ENCODE peak calls at places on chromosomes 3 and 15, in seven cellular contexts. One of them, this sample, is unnamed.

GRCh38 chr3:4809970-4810369 is 169.3 kb upstream of the BHLHE40 start:
- DNase-seq in neuronal stem cell: no peak
- DNase-seq in IMR-90: no peak
- DNase-seq in H9: no peak
- DNase-seq in mesendoderm: no peak
- DNase-seq in mesenchymal stem cell: no peak
- DNase-seq in H1: no peak
- DNase-seq in this sample: no peak

GRCh38 chr3:136919799-136920580 is 37.8 kb upstream of the IL20RB start:
- DNase-seq in neuronal stem cell: no peak
- DNase-seq in IMR-90: no peak
- DNase-seq in H9: no peak
- DNase-seq in mesendoderm: peak
- DNase-seq in mesenchymal stem cell: no peak
- DNase-seq in H1: no peak
- DNase-seq in this sample: no peak

GRCh38 chr3:168581718-168582332 is 486.1 kb upstream of the GOLIM4 start:
- DNase-seq in neuronal stem cell: no peak
- DNase-seq in IMR-90: no peak
- DNase-seq in H9: peak
- DNase-seq in mesendoderm: peak
- DNase-seq in mesenchymal stem cell: no peak
- DNase-seq in H1: no peak
- DNase-seq in this sample: no peak

GRCh38 chr3:183518446-183519185 is 36.9 kb downstream of the KLHL6 start:
- DNase-seq in neuronal stem cell: peak
- DNase-seq in IMR-90: no peak
- DNase-seq in H9: no peak
- DNase-seq in mesendoderm: peak
- DNase-seq in mesenchymal stem cell: no peak
- DNase-seq in H1: no peak
- DNase-seq in this sample: no peak

GRCh38 chr15:49035825-49036224 is 10.4 kb downstream of the SECISBP2L start:
- DNase-seq in neuronal stem cell: no peak
- DNase-seq in IMR-90: no peak
- DNase-seq in H9: no peak
- DNase-seq in mesendoderm: no peak
- DNase-seq in mesenchymal stem cell: no peak
- DNase-seq in H1: no peak
- DNase-seq in this sample: no peak

GRCh38 chr15:36371509-36371908 is 207.9 kb upstream of the CDIN1 start:
- DNase-seq in neuronal stem cell: no peak
- DNase-seq in IMR-90: peak
- DNase-seq in H9: no peak
- DNase-seq in mesendoderm: no peak
- DNase-seq in mesenchymal stem cell: peak
- DNase-seq in H1: no peak
- DNase-seq in this sample: no peak

GRCh38 chr15:83943849-83944404 is 290.0 kb downstream of the ADAMTSL3 start:
- DNase-seq in neuronal stem cell: no peak
- DNase-seq in IMR-90: peak
- DNase-seq in H9: no peak
- DNase-seq in mesendoderm: no peak
- DNase-seq in mesenchymal stem cell: no peak
- DNase-seq in H1: no peak
- DNase-seq in this sample: peak

GRCh38 chr15:25057574-25057973 is 102.8 kb downstream of the SNRPN start:
- DNase-seq in neuronal stem cell: no peak
- DNase-seq in IMR-90: no peak
- DNase-seq in H9: peak
- DNase-seq in mesendoderm: no peak
- DNase-seq in mesenchymal stem cell: no peak
- DNase-seq in H1: no peak
- DNase-seq in this sample: no peak

GRCh38 chr3:144096016-144096415 is 124.4 kb downstream of the DIPK2A start:
- DNase-seq in neuronal stem cell: no peak
- DNase-seq in IMR-90: no peak
- DNase-seq in H9: no peak
- DNase-seq in mesendoderm: no peak
- DNase-seq in mesenchymal stem cell: no peak
- DNase-seq in H1: no peak
- DNase-seq in this sample: no peak

GRCh38 chr3:72820405-72820804 is 27.8 kb downstream of the SHQ1 start:
- DNase-seq in neuronal stem cell: no peak
- DNase-seq in IMR-90: peak
- DNase-seq in H9: no peak
- DNase-seq in mesendoderm: no peak
- DNase-seq in mesenchymal stem cell: peak
- DNase-seq in H1: no peak
- DNase-seq in this sample: no peak

GRCh38 chr3:185420762-185421161 is 57.8 kb downstream of the MAP3K13 start:
- DNase-seq in neuronal stem cell: no peak
- DNase-seq in IMR-90: no peak
- DNase-seq in H9: no peak
- DNase-seq in mesendoderm: no peak
- DNase-seq in mesenchymal stem cell: no peak
- DNase-seq in H1: no peak
- DNase-seq in this sample: no peak

GRCh38 chr3:71389911-71390573 is 193.5 kb downstream of the FOXP1 start:
- DNase-seq in neuronal stem cell: no peak
- DNase-seq in IMR-90: peak
- DNase-seq in H9: peak
- DNase-seq in mesendoderm: peak
- DNase-seq in mesenchymal stem cell: peak
- DNase-seq in H1: peak
- DNase-seq in this sample: no peak

DNA sequence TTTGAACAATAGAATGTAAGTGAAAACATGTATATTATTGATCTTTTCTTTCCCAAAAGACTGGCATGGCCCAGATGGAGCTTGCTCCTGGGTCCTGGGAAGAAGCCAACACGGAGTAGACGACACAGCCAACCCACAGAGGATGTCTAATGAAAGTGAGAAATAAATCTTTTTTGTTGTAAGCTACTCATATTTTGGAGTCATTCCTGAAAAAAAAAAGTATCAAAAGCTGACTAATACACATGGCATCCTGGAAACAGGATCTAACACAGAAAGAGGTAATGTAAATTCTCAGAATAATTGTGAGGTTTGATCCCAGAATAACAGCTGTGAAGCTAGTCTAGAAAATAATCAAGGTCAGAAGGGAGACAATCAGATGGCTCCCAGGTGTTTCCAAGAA is 12.6 kb upstream of the FRMD5 start:
- DNase-seq in neuronal stem cell: no peak
- DNase-seq in IMR-90: peak
- DNase-seq in H9: no peak
- DNase-seq in mesendoderm: no peak
- DNase-seq in mesenchymal stem cell: no peak
- DNase-seq in H1: no peak
- DNase-seq in this sample: no peak
- H3K4me2 ChIP-seq in neuronal stem cell: no peak
- H3K4me2 ChIP-seq in IMR-90: no peak
- H3K4me2 ChIP-seq in H9: no peak
- H3K4me2 ChIP-seq in mesendoderm: no peak
- H3K4me2 ChIP-seq in mesenchymal stem cell: no peak
- H3K4me2 ChIP-seq in H1: no peak
- H3K4me2 ChIP-seq in this sample: no peak

GRCh38 chr15:44125879-44126278 is 69.2 kb downstream of the FRMD5 start:
- DNase-seq in neuronal stem cell: no peak
- DNase-seq in IMR-90: no peak
- DNase-seq in H9: no peak
- DNase-seq in mesendoderm: no peak
- DNase-seq in mesenchymal stem cell: no peak
- DNase-seq in H1: no peak
- DNase-seq in this sample: no peak
- H2BK120ac ChIP-seq in neuronal stem cell: no peak
- H2BK120ac ChIP-seq in IMR-90: no peak
- H2BK120ac ChIP-seq in H9: no peak
- H2BK120ac ChIP-seq in mesendoderm: no peak
- H2BK120ac ChIP-seq in mesenchymal stem cell: no peak
- H2BK120ac ChIP-seq in H1: no peak
- H2BK120ac ChIP-seq in this sample: no peak

GRCh38 chr15:52199271-52199670 is 8.1 kb upstream of the GNB5 start:
- DNase-seq in neuronal stem cell: no peak
- DNase-seq in IMR-90: no peak
- DNase-seq in H9: no peak
- DNase-seq in mesendoderm: no peak
- DNase-seq in mesenchymal stem cell: no peak
- DNase-seq in H1: no peak
- DNase-seq in this sample: no peak
- H3K23ac ChIP-seq in neuronal stem cell: no peak
- H3K23ac ChIP-seq in IMR-90: no peak
- H3K23ac ChIP-seq in H9: no peak
- H3K23ac ChIP-seq in mesendoderm: no peak
- H3K23ac ChIP-seq in mesenchymal stem cell: no peak
- H3K23ac ChIP-seq in H1: no peak
- H3K23ac ChIP-seq in this sample: no peak

DNA sequence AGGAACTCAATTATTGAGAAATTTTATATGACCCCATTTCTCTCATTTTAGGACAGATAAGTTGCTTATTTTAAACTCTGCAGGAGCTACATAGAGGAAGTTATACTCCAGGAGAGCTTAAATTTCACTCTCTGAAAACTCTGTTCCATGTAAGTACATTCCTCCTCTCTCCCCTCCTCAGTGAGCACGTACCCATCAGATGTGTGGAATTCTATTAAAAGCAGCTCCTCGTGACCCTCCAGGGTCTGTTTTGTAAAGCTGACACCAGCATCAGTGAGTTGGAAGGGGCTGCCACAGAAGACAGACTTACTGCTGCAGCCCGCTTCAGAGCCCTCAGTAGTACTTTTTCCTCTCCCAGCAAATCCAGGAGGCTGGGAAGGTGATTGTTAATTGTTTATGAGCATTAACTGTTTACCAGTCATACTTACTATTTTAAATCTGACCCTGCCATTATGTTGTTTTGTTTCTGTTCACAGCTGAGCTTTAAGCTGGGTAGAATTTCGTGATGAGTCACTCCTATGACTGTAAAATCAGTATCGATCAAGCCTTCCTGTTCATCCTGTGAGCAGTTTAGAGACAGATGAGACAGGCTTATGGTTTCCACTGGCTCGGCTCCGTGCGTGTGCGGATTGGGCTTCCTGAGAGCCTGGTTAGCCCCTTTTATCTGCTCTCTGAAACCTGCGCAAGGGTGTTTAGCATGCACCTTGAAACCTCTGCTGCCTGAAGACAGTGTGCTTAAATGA is 20.4 kb downstream of the IGF1R start:
- DNase-seq in neuronal stem cell: no peak
- DNase-seq in IMR-90: peak
- DNase-seq in H9: no peak
- DNase-seq in mesendoderm: no peak
- DNase-seq in mesenchymal stem cell: peak
- DNase-seq in H1: no peak
- DNase-seq in this sample: no peak
- H3K4me2 ChIP-seq in neuronal stem cell: no peak
- H3K4me2 ChIP-seq in IMR-90: peak
- H3K4me2 ChIP-seq in H9: no peak
- H3K4me2 ChIP-seq in mesendoderm: no peak
- H3K4me2 ChIP-seq in mesenchymal stem cell: peak
- H3K4me2 ChIP-seq in H1: peak
- H3K4me2 ChIP-seq in this sample: peak

GRCh38 chr3:180340395-180340794 is 261.6 kb upstream of the TTC14 start:
- DNase-seq in neuronal stem cell: no peak
- DNase-seq in IMR-90: no peak
- DNase-seq in H9: no peak
- DNase-seq in mesendoderm: no peak
- DNase-seq in mesenchymal stem cell: no peak
- DNase-seq in H1: no peak
- DNase-seq in this sample: no peak
- H2BK120ac ChIP-seq in neuronal stem cell: no peak
- H2BK120ac ChIP-seq in IMR-90: no peak
- H2BK120ac ChIP-seq in H9: no peak
- H2BK120ac ChIP-seq in mesendoderm: no peak
- H2BK120ac ChIP-seq in mesenchymal stem cell: no peak
- H2BK120ac ChIP-seq in H1: no peak
- H2BK120ac ChIP-seq in this sample: no peak

GRCh38 chr3:125229168-125229567 is 16.6 kb upstream of the SLC12A8 start:
- DNase-seq in neuronal stem cell: no peak
- DNase-seq in IMR-90: no peak
- DNase-seq in H9: no peak
- DNase-seq in mesendoderm: peak
- DNase-seq in mesenchymal stem cell: no peak
- DNase-seq in H1: no peak
- DNase-seq in this sample: peak
- H3K23ac ChIP-seq in neuronal stem cell: no peak
- H3K23ac ChIP-seq in IMR-90: peak
- H3K23ac ChIP-seq in H9: no peak
- H3K23ac ChIP-seq in mesendoderm: no peak
- H3K23ac ChIP-seq in mesenchymal stem cell: no peak
- H3K23ac ChIP-seq in H1: no peak
- H3K23ac ChIP-seq in this sample: no peak

GRCh38 chr3:115190747-115191146 is 43.7 kb upstream of the ZBTB20 start:
- DNase-seq in neuronal stem cell: no peak
- DNase-seq in IMR-90: no peak
- DNase-seq in H9: no peak
- DNase-seq in mesendoderm: peak
- DNase-seq in mesenchymal stem cell: no peak
- DNase-seq in H1: no peak
- DNase-seq in this sample: no peak

GRCh38 chr3:115187149-115187757 is 40.2 kb upstream of the ZBTB20 start:
- DNase-seq in neuronal stem cell: no peak
- DNase-seq in IMR-90: no peak
- DNase-seq in H9: no peak
- DNase-seq in mesendoderm: no peak
- DNase-seq in mesenchymal stem cell: no peak
- DNase-seq in H1: no peak
- DNase-seq in this sample: no peak

DNA sequence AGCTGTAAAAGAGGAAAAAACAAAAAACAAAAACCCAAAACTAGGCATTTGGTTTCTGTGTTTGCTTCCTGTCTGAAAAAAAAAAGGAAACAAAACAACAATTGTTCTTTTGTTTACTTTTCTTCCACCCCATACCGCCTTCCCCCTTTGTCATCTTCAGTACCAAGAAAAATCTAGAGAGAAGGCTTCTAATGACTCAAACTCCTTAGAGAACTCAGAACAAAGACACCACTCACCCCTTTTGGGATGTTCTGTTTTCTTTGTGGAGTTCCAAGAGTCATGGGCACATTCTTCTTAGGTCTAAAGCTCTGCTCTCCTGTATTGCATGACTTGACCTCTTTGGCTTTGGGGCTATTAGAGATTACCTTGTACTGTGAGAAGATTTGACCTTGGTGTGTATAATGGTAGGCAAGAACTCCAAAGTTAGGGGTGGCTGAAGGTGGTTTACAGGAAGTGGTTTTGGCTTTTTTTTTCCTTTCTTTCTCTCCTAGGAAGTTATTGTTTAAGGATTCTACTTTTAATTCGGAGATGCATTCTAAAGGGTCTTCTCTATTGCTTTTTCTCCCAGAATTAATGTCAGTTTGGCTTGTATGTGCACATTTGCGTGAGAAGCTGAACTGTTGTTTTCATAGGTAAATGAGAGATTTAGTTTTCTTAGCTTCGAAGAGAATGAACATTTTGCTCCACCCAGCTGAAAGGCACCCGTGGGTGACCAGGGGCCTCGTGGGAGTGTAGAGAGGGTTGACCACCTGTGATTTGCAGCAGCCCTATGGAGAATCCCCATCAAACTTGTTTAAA is 39.5 kb upstream of the ZBTB20 start:
- DNase-seq in neuronal stem cell: no peak
- DNase-seq in IMR-90: no peak
- DNase-seq in H9: no peak
- DNase-seq in mesendoderm: no peak
- DNase-seq in mesenchymal stem cell: no peak
- DNase-seq in H1: no peak
- DNase-seq in this sample: no peak
- H3K4me2 ChIP-seq in neuronal stem cell: no peak
- H3K4me2 ChIP-seq in IMR-90: no peak
- H3K4me2 ChIP-seq in H9: no peak
- H3K4me2 ChIP-seq in mesendoderm: no peak
- H3K4me2 ChIP-seq in mesenchymal stem cell: no peak
- H3K4me2 ChIP-seq in H1: no peak
- H3K4me2 ChIP-seq in this sample: no peak